ENCODE peak calls at places on chromosomes 13 and 19, in five cellular contexts. Z is IMR-90, K is AG04449, C is ovary, F is HL-60. D is an unnamed sample.

GRCh38 chr13:100815476-100816046 is 141.0 kb upstream of the TMTC4 start:
- DNase-seq in K (no peak), F (no peak), C (no peak), Z (no peak), D (no peak)

GRCh38 chr19:16258440-16258903 is 60.8 kb downstream of the AP1M1 start:
- DNase-seq in K (no peak), Z (no peak), F (peak), C (peak), D (no peak)

GRCh38 chr13:73306688-73307087 is 247.9 kb downstream of the KLF5 start:
- DNase-seq in Z (no peak), K (no peak), C (no peak), F (no peak), D (no peak)

GRCh38 chr19:38647966-38648788 is 728 bp downstream of the ACTN4 start:
- DNase-seq in F (no peak), Z (no peak), C (no peak), K (no peak), D (no peak)

GRCh38 chr13:106143930-106144709 is 391.3 kb downstream of the EFNB2 start:
- DNase-seq in F (no peak), Z (no peak), K (no peak), C (no peak), D (no peak)

GRCh38 chr19:18672606-18673337 is 10.7 kb upstream of the CRTC1 start:
- DNase-seq in C (no peak), Z (peak), F (no peak), K (no peak), D (no peak)

GRCh38 chr13:45768668-45769067 is 66.5 kb downstream of the CBY2 start:
- DNase-seq in K (no peak), F (peak), Z (no peak), C (no peak), D (no peak)

GRCh38 chr13:76846363-76846762 is 39.8 kb downstream of the KCTD12 start:
- DNase-seq in F (no peak), Z (no peak), K (no peak), C (no peak), D (no peak)

GRCh38 chr19:32367948-32368536 is 22.6 kb downstream of the ZNF507 start:
- DNase-seq in C (no peak), Z (no peak), K (no peak), F (no peak), D (no peak)

GRCh38 chr13:100051070-100051469 is 37.8 kb upstream of the PCCA start:
- DNase-seq in Z (no peak), C (no peak), K (no peak), F (no peak), D (no peak)

GRCh38 chr19:53553865-53554791 is 16.2 kb downstream of the ZNF331 start:
- DNase-seq in C (peak), K (no peak), Z (peak), F (peak), D (no peak)

GRCh38 chr19:40598918-40599307 is 2.3 kb upstream of the LTBP4 start:
- DNase-seq in K (no peak), F (no peak), C (no peak), Z (no peak), D (no peak)
- TF ChIP-seq CTCF in K (no peak), F (no peak), C (no peak), Z (no peak), D (no peak)

DNA sequence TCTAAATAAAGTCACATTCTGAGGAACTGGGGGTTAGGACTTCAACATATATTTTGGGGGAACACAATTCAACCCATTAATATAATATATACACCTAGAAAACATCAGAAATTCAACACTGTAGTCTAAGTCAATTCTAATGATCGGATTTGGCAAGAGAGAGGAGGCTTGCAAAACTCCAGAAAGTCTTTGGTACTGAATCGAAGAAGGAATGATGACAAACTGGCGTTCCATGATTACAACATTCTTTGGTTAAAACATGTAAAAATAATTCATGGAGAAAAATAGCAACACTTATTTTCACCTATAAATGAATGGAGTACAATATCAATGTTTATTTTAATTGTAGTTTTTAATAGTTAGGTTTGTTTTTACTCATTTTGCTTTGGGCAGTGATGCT is 62.4 kb downstream of the MBNL2 start:
- DNase-seq in C (no peak), Z (peak), K (no peak), F (no peak), D (no peak)
- TF ChIP-seq CTCF in C (no peak), Z (no peak), K (no peak), F (no peak), D (no peak)

GRCh38 chr19:17580470-17581000 is 25.1 kb downstream of the COLGALT1 start:
- DNase-seq in K (no peak), Z (no peak), F (no peak), C (no peak), D (no peak)
- TF ChIP-seq CTCF in K (no peak), Z (no peak), F (no peak), C (no peak), D (no peak)

DNA sequence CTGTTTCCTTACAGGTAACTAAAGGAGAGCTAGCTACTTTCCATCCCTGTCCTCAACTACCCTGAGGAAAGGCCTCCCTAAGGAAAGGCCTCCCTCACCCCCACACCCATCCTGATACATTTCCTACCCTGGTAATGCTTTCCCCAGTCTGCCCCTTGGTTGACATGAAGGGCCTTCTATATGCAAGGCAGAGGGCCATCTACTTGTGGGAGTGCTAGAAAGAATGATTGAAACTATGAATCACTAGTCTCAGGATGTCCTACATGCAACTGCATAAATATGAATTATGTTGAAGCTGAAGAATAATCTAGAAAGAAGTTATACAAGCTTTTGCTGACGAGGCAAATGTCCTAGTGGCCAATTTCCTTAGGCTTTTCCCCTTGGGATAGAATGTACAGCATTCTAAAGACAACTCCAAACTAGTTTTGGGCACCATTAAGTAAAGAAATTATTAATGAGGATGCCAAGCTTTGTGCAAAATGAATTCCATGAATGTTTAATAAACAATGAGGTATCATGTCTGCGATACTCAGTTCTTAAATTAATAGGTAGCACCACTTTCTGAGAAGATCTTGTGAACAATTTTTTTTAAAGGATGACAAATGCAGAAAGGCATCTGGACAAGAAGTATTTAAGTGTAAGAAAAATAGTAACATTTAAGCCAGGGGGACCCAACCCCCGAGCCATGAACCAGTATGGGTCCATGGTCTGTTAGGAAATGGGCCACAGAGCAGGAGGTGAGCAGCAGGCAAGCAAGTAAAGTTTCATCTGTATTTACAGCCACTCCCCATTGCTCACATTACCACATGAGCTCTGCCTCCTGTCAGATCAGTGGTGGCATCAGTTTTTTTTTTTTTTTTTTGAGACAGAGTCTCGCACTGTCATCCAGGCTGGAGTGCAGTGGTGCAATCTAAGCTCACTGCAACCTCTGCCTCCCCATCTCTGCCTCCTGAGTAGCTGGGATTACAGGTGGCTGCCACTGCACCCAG is 223.0 kb downstream of the LHFPL6 start:
- DNase-seq in Z (peak), F (no peak), K (no peak), C (no peak), D (no peak)
- TF ChIP-seq CTCF in Z (no peak), F (no peak), K (no peak), C (no peak), D (no peak)

GRCh38 chr13:33285420-33286124 is at the start of gene STARD13:
- DNase-seq in Z (peak), K (peak), F (no peak), C (peak), D (peak)
- TF ChIP-seq CTCF in Z (peak), K (peak), F (no peak), C (peak), D (no peak)

GRCh38 chr19:3073159-3073563 is 10.9 kb upstream of the TLE5 start:
- DNase-seq in F (no peak), Z (peak), K (no peak), C (peak), D (no peak)

GRCh38 chr19:3073931-3074595 is 11.8 kb upstream of the TLE5 start:
- DNase-seq in F (no peak), K (no peak), C (peak), Z (no peak), D (no peak)

GRCh38 chr19:3071764-3072163 is 9.5 kb upstream of the TLE5 start:
- DNase-seq in K (no peak), Z (no peak), C (no peak), F (no peak), D (no peak)

GRCh38 chr19:3079578-3079977 is 14.6 kb upstream of the GNA11 start:
- DNase-seq in C (no peak), K (no peak), Z (no peak), F (no peak), D (no peak)

DNA sequence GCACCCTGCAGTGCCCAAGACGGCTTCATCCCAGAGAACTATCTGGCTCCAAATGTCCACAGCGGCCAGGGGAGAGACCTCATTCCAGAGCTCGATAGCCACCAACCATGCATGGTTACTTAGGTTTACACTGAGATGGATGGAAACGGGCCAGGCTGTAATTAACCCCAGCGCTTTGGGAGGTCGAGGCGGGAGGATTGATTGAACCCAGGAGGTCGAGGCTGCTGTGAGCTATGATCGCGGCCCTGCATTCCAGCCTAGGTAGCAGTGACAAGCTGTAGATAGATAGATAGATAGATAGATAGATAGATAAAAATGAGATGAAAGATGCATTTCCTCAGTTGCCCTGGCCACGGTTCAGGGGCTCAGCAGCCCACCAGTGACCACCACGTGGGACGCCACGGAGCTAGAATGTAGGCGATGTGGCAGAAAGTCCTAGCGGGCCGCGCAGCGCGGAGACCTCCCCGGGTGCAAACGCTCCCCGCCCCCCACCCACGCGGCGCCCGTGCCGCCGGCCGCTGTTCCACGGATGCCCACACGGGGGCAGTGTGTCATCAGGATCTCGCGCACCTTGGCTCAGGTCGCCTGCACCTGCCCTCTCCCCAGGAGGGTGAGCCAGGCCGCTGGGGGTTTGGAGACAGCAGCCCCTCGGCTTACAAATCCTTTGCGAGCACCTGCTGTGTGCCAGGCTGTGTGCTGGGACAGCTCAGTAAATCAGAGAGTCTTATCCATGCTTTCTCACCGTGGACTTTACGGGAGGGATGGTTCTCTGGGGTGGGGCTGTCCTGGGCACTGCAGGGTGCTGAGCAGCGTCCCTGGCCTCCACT is 13.5 kb upstream of the TLE5 start:
- DNase-seq in K (no peak), C (peak), Z (no peak), F (no peak), D (peak)
- TF ChIP-seq CTCF in K (peak), C (peak), Z (peak), F (peak), D (peak)

DNA sequence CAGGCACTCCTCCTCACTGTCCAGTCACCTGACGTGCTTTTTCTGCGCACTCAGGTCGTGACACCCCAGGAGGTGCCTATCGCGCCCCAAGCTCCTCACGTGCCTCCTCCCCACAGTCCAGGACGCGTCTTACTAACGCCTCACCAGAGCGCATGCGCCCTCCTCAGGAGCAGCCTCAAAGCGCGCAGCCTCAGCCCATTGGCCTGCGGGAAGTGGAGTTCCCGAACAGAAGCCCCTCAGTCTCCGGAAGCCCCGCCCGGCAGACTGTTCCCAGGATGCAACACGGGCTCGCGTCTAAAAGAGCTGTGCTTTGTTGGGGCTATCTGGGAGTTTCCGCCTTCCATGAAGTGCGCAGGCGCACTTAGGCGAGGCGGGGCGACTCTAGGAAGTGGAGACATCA is 8.3 kb upstream of the ZNF556 start:
- DNase-seq in K (no peak), F (no peak), Z (no peak), C (no peak), D (no peak)
- TF ChIP-seq CTCF in K (no peak), F (no peak), Z (no peak), C (no peak), D (no peak)

DNA sequence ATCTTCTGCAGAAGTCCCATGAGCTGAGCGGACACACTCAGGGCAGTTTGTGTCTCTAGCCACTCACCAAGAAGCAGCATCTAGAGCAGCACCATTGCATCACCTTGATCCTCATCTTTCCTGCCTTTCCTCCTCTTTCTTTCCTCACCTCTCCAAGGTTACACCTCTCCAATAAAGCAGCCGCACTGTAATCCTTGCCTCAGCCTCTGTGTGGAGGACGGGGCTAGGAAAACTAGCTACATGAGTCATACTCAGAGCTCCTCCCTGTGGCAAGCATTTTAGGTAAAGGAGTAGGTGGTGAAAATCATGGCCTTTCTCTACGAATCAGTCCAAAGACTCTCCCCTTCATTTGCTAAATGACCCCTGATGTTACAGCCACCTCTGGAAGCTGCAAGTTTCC is 108.8 kb downstream of the DNAJC15 start:
- DNase-seq in K (no peak), F (no peak), C (no peak), Z (peak), D (no peak)
- TF ChIP-seq CTCF in K (peak), F (no peak), C (no peak), Z (peak), D (peak)